ENCODE peak calls at places on chromosomes 12 and 14, in eight cellular contexts. I is AG04449, M is tibial nerve, E is colonic mucosa, K is fibroblast of the aortic adventitia, G is left ventricle myocardium inferior, U is cardiac fibroblast, D is bronchial epithelial cell. N is an unnamed sample.
A peak's percentile ranks its signal among the peaks of the same experiment; 100 is the strongest.

GRCh38 chr12:64506955-64507354 is 55.0 kb downstream of the TBK1 start:
- DNase-seq in D (no peak), I (no peak), E (no peak), M (no peak), U (no peak), G (no peak), K (no peak), N (no peak)

GRCh38 chr12:3683670-3684069 is 69.2 kb downstream of the CRACR2A start:
- DNase-seq in G (no peak), I (no peak), K (peak; percentile 45), U (peak; percentile 73), D (peak; percentile 41), M (no peak), E (no peak), N (no peak)

GRCh38 chr14:73610692-73611091 is 1.6 kb upstream of the ACOT6 start:
- DNase-seq in E (peak; percentile 26), K (no peak), G (no peak), I (no peak), U (peak; percentile 50), D (peak; percentile 26), M (no peak), N (no peak)

GRCh38 chr14:23559010-23559920 is 3.2 kb downstream of the THTPA start:
- DNase-seq in E (peak; percentile 49), M (no peak), K (peak; percentile 66), U (peak; percentile 72), G (peak; percentile 54), D (peak; percentile 26), I (no peak), N (no peak)

GRCh38 chr12:124847113-124847512 is 16.6 kb downstream of the SCARB1 start:
- DNase-seq in E (no peak), M (no peak), K (no peak), D (no peak), I (no peak), G (peak; percentile 41), U (no peak), N (no peak)

GRCh38 chr12:700061-700460 is 36.8 kb upstream of the NINJ2 start:
- DNase-seq in K (no peak), U (no peak), G (no peak), E (no peak), M (no peak), I (no peak), D (no peak), N (no peak)

GRCh38 chr12:3313655-3314305 is 177.2 kb upstream of the PRMT8 start:
- DNase-seq in U (peak; percentile 34), K (no peak), I (no peak), D (no peak), E (no peak), G (no peak), M (no peak), N (no peak)

GRCh38 chr14:61565836-61566536 is 129.3 kb upstream of the HIF1A start:
- DNase-seq in I (peak; percentile 87), M (no peak), G (no peak), K (peak; percentile 94), E (no peak), U (peak; percentile 94), D (peak; percentile 96), N (no peak)

GRCh38 chr12:70982991-70983390 is 62.5 kb upstream of the PTPRR start:
- DNase-seq in D (no peak), E (no peak), I (peak; percentile 87), G (no peak), K (no peak), U (peak; percentile 40), M (no peak), N (peak; percentile 39)

GRCh38 chr12:54571166-54571856 is 17.1 kb downstream of the PPP1R1A start:
- DNase-seq in D (no peak), U (peak; percentile 22), E (no peak), K (no peak), G (no peak), I (no peak), M (no peak), N (no peak)

GRCh38 chr12:72295744-72296143 is 23.6 kb downstream of the TRHDE start:
- DNase-seq in M (no peak), U (peak; percentile 6), G (no peak), E (no peak), K (no peak), I (no peak), D (no peak), N (no peak)

GRCh38 chr12:89993632-89994031 is 285.0 kb upstream of the ATP2B1 start:
- DNase-seq in E (no peak), I (no peak), D (peak; percentile 34), U (no peak), G (no peak), K (no peak), M (no peak), N (no peak)

GRCh38 chr14:24366664-24367505 is 1.1 kb upstream of the NFATC4 start:
- DNase-seq in I (peak; percentile 81), U (peak; percentile 97), D (peak; percentile 89), E (peak; percentile 97), K (peak; percentile 97), M (peak; percentile 84), G (peak; percentile 90), N (peak; percentile 76)

GRCh38 chr12:38892090-38892786 is 13.2 kb downstream of the CPNE8 start:
- DNase-seq in G (no peak), U (peak; percentile 52), E (peak; percentile 79), K (peak; percentile 33), I (no peak), D (peak; percentile 89), M (no peak), N (no peak)

GRCh38 chr14:99574099-99574880 is 29.7 kb downstream of the CCDC85C start:
- DNase-seq in M (peak; percentile 38), K (peak; percentile 92), E (peak; percentile 81), I (peak; percentile 55), D (peak; percentile 18), U (peak; percentile 47), G (peak; percentile 37), N (peak; percentile 62)

GRCh38 chr14:68981539-68981976 is 2.5 kb upstream of the ACTN1 start:
- DNase-seq in E (no peak), U (peak; percentile 94), G (no peak), D (peak; percentile 72), K (peak; percentile 83), I (peak; percentile 87), M (no peak), N (no peak)

GRCh38 chr12:96421014-96421413 is 20.8 kb upstream of the CDK17 start:
- DNase-seq in K (no peak), U (no peak), D (no peak), I (no peak), E (no peak), M (no peak), G (no peak), N (no peak)

GRCh38 chr14:61562321-61563161 is 132.8 kb upstream of the HIF1A start:
- DNase-seq in M (no peak), D (peak; percentile 100), K (peak; percentile 99), G (no peak), E (no peak), U (peak; percentile 100), I (peak; percentile 100), N (peak; percentile 100)

GRCh38 chr14:73026243-73026844 is 562 bp downstream of the ZFYVE1 start:
- DNase-seq in G (no peak), U (no peak), M (no peak), E (no peak), K (no peak), D (no peak), I (no peak), N (no peak)

GRCh38 chr14:52129733-52130132 is 60.9 kb upstream of the NID2 start:
- DNase-seq in M (no peak), G (no peak), K (no peak), I (no peak), U (no peak), D (no peak), E (no peak), N (no peak)

DNA sequence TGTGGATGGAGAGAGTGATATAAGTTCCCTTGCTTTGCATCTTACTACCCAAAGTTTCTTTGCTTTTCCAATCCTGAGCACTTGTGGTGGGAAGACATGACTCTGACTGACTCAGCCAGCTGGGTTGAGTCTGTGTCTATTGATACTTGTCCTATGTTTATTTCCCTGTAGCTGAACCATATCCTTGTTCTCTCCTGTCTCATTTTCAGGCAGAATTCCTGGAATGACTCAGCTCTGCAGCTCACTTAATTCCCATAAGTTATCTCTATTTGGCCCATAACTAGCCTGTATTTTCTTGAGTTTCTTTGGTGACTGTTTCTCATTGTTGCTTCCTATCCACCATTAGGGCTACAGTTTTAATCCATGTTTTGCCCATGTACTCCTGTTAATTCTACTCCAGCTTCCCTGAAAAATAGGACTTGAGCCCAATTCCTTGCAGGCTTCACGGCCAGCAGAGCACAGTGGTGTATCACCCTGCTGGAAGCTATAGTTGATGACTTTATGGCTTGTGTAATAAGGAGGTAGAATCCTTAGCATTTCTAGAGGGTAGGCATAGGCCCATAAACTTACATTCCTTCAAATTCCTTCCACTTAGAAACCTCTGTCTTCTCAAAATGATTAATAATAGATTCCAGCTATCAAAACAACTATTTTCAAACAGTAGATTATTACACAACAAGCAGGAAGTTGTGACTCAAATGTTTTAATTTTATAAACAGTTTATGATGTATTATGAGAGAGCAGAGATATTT is 183.1 kb downstream of the TMTC3 start:
- DNase-seq in U (peak; percentile 95), D (peak; percentile 98), M (no peak), G (no peak), I (peak; percentile 82), K (peak; percentile 94), E (no peak), N (peak; percentile 88)
- TF ChIP-seq CTCF in U (peak; percentile 32), D (no peak), M (no peak), G (no peak), I (peak; percentile 28), K (peak; percentile 24), E (no peak), N (no peak)

GRCh38 chr12:43861847-43862150 is 25.9 kb downstream of the TMEM117 start:
- DNase-seq in M (no peak), U (peak; percentile 42), K (peak; percentile 25), E (no peak), I (no peak), G (no peak), D (no peak), N (no peak)
- H3K4me3 ChIP-seq in M (no peak overlapping the region), U (no peak overlapping the region), K (no peak overlapping the region), E (no peak overlapping the region), I (no peak overlapping the region), G (no peak overlapping the region), D (no peak overlapping the region), N (no peak overlapping the region)

DNA sequence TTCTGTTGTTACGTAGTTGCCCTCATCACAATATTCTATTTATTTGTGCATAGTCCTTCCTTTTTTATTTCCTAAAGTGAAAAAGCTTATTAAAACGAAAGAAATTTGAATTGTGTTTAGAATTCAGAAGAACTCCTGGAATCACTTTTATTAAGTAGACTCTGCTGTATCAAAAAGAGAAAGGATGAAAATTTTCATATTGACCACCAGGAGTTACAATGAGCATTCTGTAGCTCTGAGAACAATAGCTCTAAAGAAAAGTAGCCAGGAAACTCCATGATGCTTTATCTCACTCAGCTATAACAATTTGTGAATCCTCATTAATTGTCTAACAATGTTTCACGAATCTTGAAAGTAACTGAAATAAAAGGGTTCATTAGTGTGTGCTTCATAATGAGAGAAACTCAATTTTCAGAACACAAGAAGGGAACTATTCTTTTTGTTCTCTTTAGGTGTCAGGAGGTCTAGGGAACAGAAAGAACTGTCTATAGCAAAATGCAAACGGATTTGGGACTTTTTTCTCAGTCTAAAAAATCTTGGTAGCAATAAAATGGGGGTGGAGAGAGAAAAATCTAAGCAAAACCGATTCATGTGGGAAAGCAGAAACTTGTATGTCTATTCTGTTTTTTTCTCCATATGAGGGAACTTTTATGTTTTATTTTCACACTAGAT is 19.3 kb downstream of the ASCL1 start:
- DNase-seq in E (no peak), U (no peak), G (no peak), M (no peak), D (no peak), I (no peak), K (no peak), N (no peak)
- TF ChIP-seq CTCF in E (no peak), U (no peak), G (no peak), M (no peak), D (no peak), I (no peak), K (no peak), N (no peak)

GRCh38 chr12:91007531-91008290 is 2.9 kb upstream of the EPYC start:
- DNase-seq in I (no peak), U (no peak), E (no peak), K (no peak), G (no peak), D (no peak), M (no peak), N (no peak)
- H3K4me3 ChIP-seq in I (no peak overlapping the region), U (no peak overlapping the region), E (no peak overlapping the region), K (no peak overlapping the region), G (no peak overlapping the region), D (no peak overlapping the region), M (no peak overlapping the region), N (no peak overlapping the region)